ENCODE peak calls at places on chromosomes 11 and 22, in nine cellular contexts. One of them, this sample, is unnamed.

GRCh38 chr11:119800171-119800570 is 71.2 kb upstream of the NECTIN1 start:
- DNase-seq in IMR-90: no peak
- DNase-seq in fibroblast of mammary gland: no peak
- DNase-seq in Caco-2: no peak
- DNase-seq in kidney: peak; percentile 8
- DNase-seq in HFF-Myc: no peak
- DNase-seq in epithelial cell of esophagus: peak; percentile 39
- DNase-seq in left ventricle myocardium inferior: no peak
- DNase-seq in CD8-positive, alpha-beta T cell: no peak
- DNase-seq in this sample: no peak

GRCh38 chr11:125170406-125171031 is 6.0 kb downstream of the PKNOX2 start:
- DNase-seq in kidney: peak; percentile 86
- DNase-seq in HFF-Myc: no peak
- DNase-seq in IMR-90: peak; percentile 92
- DNase-seq in left ventricle myocardium inferior: peak; percentile 80
- DNase-seq in CD8-positive, alpha-beta T cell: no peak
- DNase-seq in Caco-2: no peak
- DNase-seq in epithelial cell of esophagus: no peak
- DNase-seq in fibroblast of mammary gland: peak; percentile 68
- DNase-seq in this sample: peak; percentile 53

GRCh38 chr11:122922893-122923292 is 40.3 kb downstream of the JHY start:
- DNase-seq in IMR-90: no peak
- DNase-seq in fibroblast of mammary gland: no peak
- DNase-seq in epithelial cell of esophagus: no peak
- DNase-seq in CD8-positive, alpha-beta T cell: no peak
- DNase-seq in Caco-2: no peak
- DNase-seq in HFF-Myc: no peak
- DNase-seq in kidney: no peak
- DNase-seq in left ventricle myocardium inferior: no peak
- DNase-seq in this sample: no peak

GRCh38 chr11:37811349-37811748 is 1213.3 kb upstream of the RAG2 start:
- DNase-seq in fibroblast of mammary gland: no peak
- DNase-seq in CD8-positive, alpha-beta T cell: no peak
- DNase-seq in kidney: no peak
- DNase-seq in epithelial cell of esophagus: no peak
- DNase-seq in Caco-2: no peak
- DNase-seq in left ventricle myocardium inferior: no peak
- DNase-seq in IMR-90: no peak
- DNase-seq in HFF-Myc: no peak
- DNase-seq in this sample: no peak

GRCh38 chr11:68715685-68716084 is 31.3 kb downstream of the GAL start:
- DNase-seq in Caco-2: no peak
- DNase-seq in CD8-positive, alpha-beta T cell: no peak
- DNase-seq in kidney: no peak
- DNase-seq in left ventricle myocardium inferior: no peak
- DNase-seq in IMR-90: no peak
- DNase-seq in epithelial cell of esophagus: no peak
- DNase-seq in HFF-Myc: no peak
- DNase-seq in fibroblast of mammary gland: no peak
- DNase-seq in this sample: no peak

GRCh38 chr11:86456075-86456939 is 81.6 kb downstream of the CCDC81 start:
- DNase-seq in CD8-positive, alpha-beta T cell: peak; percentile 59
- DNase-seq in kidney: peak; percentile 87
- DNase-seq in left ventricle myocardium inferior: peak; percentile 82
- DNase-seq in HFF-Myc: peak; percentile 69
- DNase-seq in epithelial cell of esophagus: peak; percentile 80
- DNase-seq in fibroblast of mammary gland: peak; percentile 80
- DNase-seq in Caco-2: peak; percentile 93
- DNase-seq in IMR-90: peak; percentile 80
- DNase-seq in this sample: peak; percentile 72

GRCh38 chr11:65854871-65855837 is 2.8 kb downstream of the CFL1 start:
- DNase-seq in CD8-positive, alpha-beta T cell: no peak
- DNase-seq in IMR-90: no peak
- DNase-seq in left ventricle myocardium inferior: no peak
- DNase-seq in kidney: no peak
- DNase-seq in fibroblast of mammary gland: no peak
- DNase-seq in HFF-Myc: no peak
- DNase-seq in Caco-2: no peak
- DNase-seq in epithelial cell of esophagus: no peak
- DNase-seq in this sample: no peak

GRCh38 chr11:94325681-94326080 is 21.3 kb downstream of the IZUMO1R start:
- DNase-seq in HFF-Myc: no peak
- DNase-seq in left ventricle myocardium inferior: no peak
- DNase-seq in IMR-90: peak; percentile 19
- DNase-seq in CD8-positive, alpha-beta T cell: peak; percentile 24
- DNase-seq in kidney: no peak
- DNase-seq in Caco-2: peak; percentile 61
- DNase-seq in epithelial cell of esophagus: peak; percentile 74
- DNase-seq in fibroblast of mammary gland: peak; percentile 56
- DNase-seq in this sample: no peak

GRCh38 chr11:119519796-119520195 is 96.8 kb upstream of the THY1 start:
- DNase-seq in CD8-positive, alpha-beta T cell: no peak
- DNase-seq in kidney: no peak
- DNase-seq in fibroblast of mammary gland: no peak
- DNase-seq in Caco-2: no peak
- DNase-seq in HFF-Myc: no peak
- DNase-seq in left ventricle myocardium inferior: no peak
- DNase-seq in epithelial cell of esophagus: no peak
- DNase-seq in IMR-90: no peak
- DNase-seq in this sample: no peak

GRCh38 chr11:126205359-126205758 is 6.1 kb downstream of the RPUSD4 start:
- DNase-seq in epithelial cell of esophagus: no peak
- DNase-seq in CD8-positive, alpha-beta T cell: no peak
- DNase-seq in left ventricle myocardium inferior: no peak
- DNase-seq in Caco-2: no peak
- DNase-seq in kidney: no peak
- DNase-seq in IMR-90: no peak
- DNase-seq in HFF-Myc: no peak
- DNase-seq in fibroblast of mammary gland: no peak
- DNase-seq in this sample: no peak

GRCh38 chr22:41589260-41589600 is 410 bp downstream of the PMM1 start:
- DNase-seq in IMR-90: no peak
- DNase-seq in kidney: peak; percentile 85
- DNase-seq in fibroblast of mammary gland: no peak
- DNase-seq in HFF-Myc: no peak
- DNase-seq in left ventricle myocardium inferior: no peak
- DNase-seq in CD8-positive, alpha-beta T cell: peak; percentile 1
- DNase-seq in Caco-2: no peak
- DNase-seq in epithelial cell of esophagus: no peak
- DNase-seq in this sample: no peak

GRCh38 chr11:76860539-76861475 is at the start of gene ACER3:
- DNase-seq in HFF-Myc: peak; percentile 38
- DNase-seq in fibroblast of mammary gland: peak; percentile 83
- DNase-seq in left ventricle myocardium inferior: peak; percentile 94
- DNase-seq in IMR-90: peak; percentile 78
- DNase-seq in Caco-2: peak; percentile 99
- DNase-seq in epithelial cell of esophagus: peak; percentile 90
- DNase-seq in CD8-positive, alpha-beta T cell: peak; percentile 74
- DNase-seq in kidney: peak; percentile 97
- DNase-seq in this sample: peak; percentile 46

GRCh38 chr22:17882162-17882561 is 107.9 kb upstream of the BID start:
- DNase-seq in Caco-2: no peak
- DNase-seq in epithelial cell of esophagus: no peak
- DNase-seq in CD8-positive, alpha-beta T cell: no peak
- DNase-seq in fibroblast of mammary gland: no peak
- DNase-seq in IMR-90: no peak
- DNase-seq in left ventricle myocardium inferior: no peak
- DNase-seq in HFF-Myc: no peak
- DNase-seq in kidney: no peak
- DNase-seq in this sample: no peak

GRCh38 chr22:46583571-46583970 is 36.6 kb upstream of the GRAMD4 start:
- DNase-seq in CD8-positive, alpha-beta T cell: no peak
- DNase-seq in IMR-90: no peak
- DNase-seq in fibroblast of mammary gland: no peak
- DNase-seq in epithelial cell of esophagus: no peak
- DNase-seq in left ventricle myocardium inferior: peak; percentile 14
- DNase-seq in HFF-Myc: no peak
- DNase-seq in kidney: peak; percentile 46
- DNase-seq in Caco-2: no peak
- DNase-seq in this sample: no peak

DNA sequence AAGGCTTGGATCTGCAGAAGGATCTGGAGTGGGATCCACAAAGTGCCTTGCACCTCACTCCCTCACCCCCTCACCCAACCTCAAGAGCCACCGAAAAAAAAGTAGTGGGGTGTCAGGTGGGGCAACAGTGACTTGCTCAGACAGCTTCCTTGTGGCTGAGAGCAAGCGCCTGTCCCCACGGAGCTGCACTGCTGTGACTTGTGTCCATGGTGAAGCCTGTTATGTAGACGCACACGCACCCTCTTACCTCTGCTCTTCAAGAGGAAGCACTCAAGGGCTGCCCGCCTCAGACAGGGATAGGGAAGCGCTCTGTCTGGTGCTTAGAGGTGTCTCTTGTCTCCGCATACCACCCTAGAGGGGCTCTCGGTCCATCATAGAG is 1.2 kb downstream of the DRD2 start:
- DNase-seq in kidney: no peak
- DNase-seq in Caco-2: no peak
- DNase-seq in left ventricle myocardium inferior: no peak
- DNase-seq in CD8-positive, alpha-beta T cell: no peak
- DNase-seq in epithelial cell of esophagus: no peak
- DNase-seq in HFF-Myc: no peak
- DNase-seq in fibroblast of mammary gland: no peak
- DNase-seq in IMR-90: no peak
- DNase-seq in this sample: no peak
- H3K4me3 ChIP-seq in kidney: no peak overlapping the region
- H3K4me3 ChIP-seq in Caco-2: no peak overlapping the region
- H3K4me3 ChIP-seq in left ventricle myocardium inferior: no peak overlapping the region
- H3K4me3 ChIP-seq in CD8-positive, alpha-beta T cell: no peak overlapping the region
- H3K4me3 ChIP-seq in epithelial cell of esophagus: no peak overlapping the region
- H3K4me3 ChIP-seq in HFF-Myc: no peak overlapping the region
- H3K4me3 ChIP-seq in fibroblast of mammary gland: no peak overlapping the region
- H3K4me3 ChIP-seq in IMR-90: no peak overlapping the region
- H3K4me3 ChIP-seq in this sample: no peak overlapping the region

DNA sequence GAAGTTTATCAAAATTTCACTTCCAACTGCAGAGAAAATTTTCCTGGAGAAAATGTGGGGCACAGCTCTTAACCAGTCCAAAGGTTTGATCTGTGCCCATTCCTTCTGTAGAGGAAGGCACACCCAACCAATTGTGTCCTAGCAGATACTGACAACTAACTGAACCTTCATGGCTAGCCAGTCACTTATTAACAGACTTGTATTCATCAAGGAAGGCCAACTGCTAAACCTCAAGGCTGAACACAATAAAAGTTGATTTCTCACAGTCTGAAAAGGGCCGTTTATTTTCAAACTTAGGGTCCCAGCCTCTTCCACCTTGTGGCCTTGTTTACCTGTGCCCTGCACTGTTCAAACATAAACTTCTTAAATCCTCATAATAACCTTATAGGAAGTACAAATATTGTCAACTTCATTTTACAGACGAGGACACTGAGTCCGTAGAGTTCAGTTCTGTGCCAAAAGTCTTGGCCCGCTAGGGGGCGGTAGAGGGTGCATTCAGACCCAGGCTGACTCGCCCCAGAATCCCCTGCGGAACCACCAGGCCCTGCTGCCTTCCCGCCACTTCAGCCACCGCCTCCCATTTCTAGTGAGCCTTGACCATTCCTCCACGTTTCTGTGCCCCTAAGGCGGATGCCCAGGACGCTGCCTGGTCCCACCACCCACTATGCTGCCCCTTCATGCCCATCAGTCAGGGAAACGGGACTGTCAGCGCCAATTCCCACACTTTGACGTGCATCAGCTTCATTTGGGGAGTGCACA is 19.3 kb downstream of the SYT13 start:
- DNase-seq in epithelial cell of esophagus: no peak
- DNase-seq in left ventricle myocardium inferior: no peak
- DNase-seq in kidney: no peak
- DNase-seq in fibroblast of mammary gland: no peak
- DNase-seq in CD8-positive, alpha-beta T cell: no peak
- DNase-seq in HFF-Myc: no peak
- DNase-seq in Caco-2: peak; percentile 23
- DNase-seq in IMR-90: no peak
- DNase-seq in this sample: no peak
- TF ChIP-seq CTCF in epithelial cell of esophagus: peak; percentile 12
- TF ChIP-seq CTCF in left ventricle myocardium inferior: peak; percentile 17
- TF ChIP-seq CTCF in kidney: no peak
- TF ChIP-seq CTCF in fibroblast of mammary gland: peak; percentile 28
- TF ChIP-seq CTCF in CD8-positive, alpha-beta T cell: no peak
- TF ChIP-seq CTCF in HFF-Myc: peak; percentile 57
- TF ChIP-seq CTCF in Caco-2: peak; percentile 28
- TF ChIP-seq CTCF in IMR-90: peak; percentile 10
- TF ChIP-seq CTCF in this sample: no peak

GRCh38 chr22:19942886-19943664 is 1.5 kb upstream of the TXNRD2 start:
- DNase-seq in kidney: peak; percentile 39
- DNase-seq in left ventricle myocardium inferior: no peak
- DNase-seq in epithelial cell of esophagus: peak; percentile 86
- DNase-seq in Caco-2: no peak
- DNase-seq in CD8-positive, alpha-beta T cell: no peak
- DNase-seq in HFF-Myc: peak; percentile 65
- DNase-seq in fibroblast of mammary gland: peak; percentile 90
- DNase-seq in IMR-90: peak; percentile 94
- DNase-seq in this sample: peak; percentile 80
- H3K4me3 ChIP-seq in kidney: peak overlapping the region; percentile 90
- H3K4me3 ChIP-seq in left ventricle myocardium inferior: peak overlapping the region; percentile 89
- H3K4me3 ChIP-seq in epithelial cell of esophagus: peak overlapping the region; percentile 80
- H3K4me3 ChIP-seq in Caco-2: peak overlapping the region; percentile 62
- H3K4me3 ChIP-seq in CD8-positive, alpha-beta T cell: peak overlapping the region; percentile 99
- H3K4me3 ChIP-seq in HFF-Myc: peak overlapping the region; percentile 76
- H3K4me3 ChIP-seq in fibroblast of mammary gland: peak overlapping the region; percentile 84
- H3K4me3 ChIP-seq in IMR-90: peak overlapping the region; percentile 91
- H3K4me3 ChIP-seq in this sample: peak overlapping the region; percentile 59

GRCh38 chr22:20128902-20129746 is 2.5 kb upstream of the ZDHHC8 start:
- DNase-seq in kidney: no peak
- DNase-seq in left ventricle myocardium inferior: no peak
- DNase-seq in IMR-90: peak; percentile 23
- DNase-seq in HFF-Myc: no peak
- DNase-seq in Caco-2: peak; percentile 49
- DNase-seq in epithelial cell of esophagus: peak; percentile 53
- DNase-seq in fibroblast of mammary gland: peak; percentile 53
- DNase-seq in CD8-positive, alpha-beta T cell: no peak
- DNase-seq in this sample: no peak
- TF ChIP-seq CTCF in kidney: peak; percentile 28
- TF ChIP-seq CTCF in left ventricle myocardium inferior: peak; percentile 49
- TF ChIP-seq CTCF in IMR-90: peak; percentile 45
- TF ChIP-seq CTCF in HFF-Myc: peak; percentile 54
- TF ChIP-seq CTCF in Caco-2: peak; percentile 46
- TF ChIP-seq CTCF in epithelial cell of esophagus: peak; percentile 57
- TF ChIP-seq CTCF in fibroblast of mammary gland: peak; percentile 48
- TF ChIP-seq CTCF in CD8-positive, alpha-beta T cell: peak; percentile 51
- TF ChIP-seq CTCF in this sample: no peak

DNA sequence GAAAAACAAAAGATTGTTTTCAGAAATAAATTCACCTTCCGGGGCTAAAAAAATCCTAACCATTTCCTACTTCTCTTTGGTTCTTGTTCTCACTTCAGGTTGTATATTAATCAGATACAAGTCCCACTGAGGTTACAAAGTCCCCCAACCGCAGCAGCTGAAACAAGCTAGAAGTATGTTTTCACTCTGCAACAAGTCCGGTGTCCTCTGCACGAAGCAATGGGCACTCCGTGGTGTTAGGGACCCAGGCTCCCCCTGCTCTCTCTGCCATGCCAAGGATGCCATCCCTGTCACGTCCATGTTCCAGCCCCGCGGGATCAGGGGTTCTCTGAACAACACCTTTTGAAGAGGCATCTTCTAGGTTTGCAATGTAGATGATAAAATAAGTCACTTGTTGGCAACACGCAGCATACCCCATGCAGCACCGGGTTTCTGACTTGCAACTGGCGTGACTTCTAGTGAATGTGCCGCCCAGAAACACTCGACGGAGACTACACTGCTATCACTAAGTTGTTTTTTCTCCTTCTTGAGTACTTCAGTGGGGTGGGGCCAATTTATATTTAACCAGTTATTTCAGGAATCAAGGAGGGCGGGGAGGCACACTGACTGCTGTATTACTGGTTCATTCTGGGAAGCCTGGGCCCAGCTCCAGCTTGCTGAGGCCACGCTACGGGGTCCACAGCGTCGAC is 25.4 kb upstream of the GSTP1 start:
- DNase-seq in HFF-Myc: no peak
- DNase-seq in CD8-positive, alpha-beta T cell: no peak
- DNase-seq in epithelial cell of esophagus: peak; percentile 11
- DNase-seq in left ventricle myocardium inferior: peak; percentile 62
- DNase-seq in fibroblast of mammary gland: no peak
- DNase-seq in Caco-2: no peak
- DNase-seq in IMR-90: no peak
- DNase-seq in kidney: peak; percentile 90
- DNase-seq in this sample: no peak
- H3K4me3 ChIP-seq in HFF-Myc: no peak overlapping the region
- H3K4me3 ChIP-seq in CD8-positive, alpha-beta T cell: no peak overlapping the region
- H3K4me3 ChIP-seq in epithelial cell of esophagus: no peak overlapping the region
- H3K4me3 ChIP-seq in left ventricle myocardium inferior: peak overlapping the region; percentile 14
- H3K4me3 ChIP-seq in fibroblast of mammary gland: no peak overlapping the region
- H3K4me3 ChIP-seq in Caco-2: no peak overlapping the region
- H3K4me3 ChIP-seq in IMR-90: no peak overlapping the region
- H3K4me3 ChIP-seq in kidney: peak overlapping the region; percentile 61
- H3K4me3 ChIP-seq in this sample: no peak overlapping the region